ENCODE peak calls at places on chromosomes 12 and 14, in five cellular contexts. W is GM12878, M is HepG2, N is K562, A is upper lobe of left lung. G is an unnamed sample. For H3K4me1, the result is how much of the 10 kb centered on the place peaks cover.

GRCh38 chr14:102498005-102498677 is 11.4 kb downstream of the ANKRD9 start:
- ATAC-seq in W (no peak), M (peak), N (peak), A (no peak), G (no peak)

GRCh38 chr12:108980831-108981618 is 39.8 kb downstream of the SVOP start:
- ATAC-seq in W (no peak), M (no peak), N (no peak), A (peak), G (no peak)

GRCh38 chr12:111505601-111506036 is 93.5 kb downstream of the ATXN2 start:
- ATAC-seq in W (peak), M (no peak), N (no peak), A (no peak), G (no peak)

GRCh38 chr14:105070760-105071137 is 5.5 kb upstream of the GPR132 start:
- ATAC-seq in W (peak), M (no peak), N (no peak), A (no peak), G (no peak)

GRCh38 chr12:72274926-72275325 is 2.8 kb downstream of the TRHDE start:
- ATAC-seq in W (no peak), M (peak), N (no peak), A (no peak), G (no peak)

GRCh38 chr12:54004063-54004840 is 4.3 kb downstream of the HOXC9 start:
- ATAC-seq in W (peak), M (no peak), N (peak), A (no peak), G (no peak)

GRCh38 chr12:29207120-29207519 is 58.0 kb downstream of the FAR2 start:
- ATAC-seq in W (no peak), M (no peak), N (no peak), A (no peak), G (peak)

GRCh38 chr14:91942128-91942527 is 5.4 kb downstream of the FBLN5 start:
- ATAC-seq in W (no peak), M (no peak), N (no peak), A (no peak), G (no peak)

GRCh38 chr12:10101042-10101579 is 2.3 kb upstream of the CLEC1A start:
- ATAC-seq in W (no peak), M (no peak), N (no peak), A (no peak), G (peak)

GRCh38 chr12:66280573-66280972 is 21.7 kb upstream of the HELB start:
- ATAC-seq in W (no peak), M (no peak), N (no peak), A (no peak), G (no peak)

GRCh38 chr14:53306267-53306721 is 153.2 kb upstream of the DDHD1 start:
- ATAC-seq in W (peak), M (peak), N (peak), A (peak), G (peak)

GRCh38 chr12:27367078-27367477 is 34.4 kb downstream of the BMAL2 start:
- ATAC-seq in W (no peak), M (no peak), N (no peak), A (no peak), G (no peak)

GRCh38 chr12:2191534-2192153 is 138.9 kb downstream of the CACNA1C start:
- ATAC-seq in W (no peak), M (no peak), N (no peak), A (no peak), G (no peak)

GRCh38 chr14:58836303-58836702 is 198.5 kb downstream of the DACT1 start:
- ATAC-seq in W (no peak), M (no peak), N (no peak), A (no peak), G (no peak)

GRCh38 chr12:105229446-105229845 is 6.5 kb downstream of the APPL2 start:
- ATAC-seq in W (no peak), M (no peak), N (peak), A (no peak), G (no peak)

GRCh38 chr14:92655372-92655771 is 93.1 kb downstream of the LGMN start:
- ATAC-seq in W (no peak), M (no peak), N (no peak), A (no peak), G (no peak)

GRCh38 chr12:69099201-69099837 is 140.1 kb upstream of the CPSF6 start:
- ATAC-seq in W (no peak), M (no peak), N (peak), A (no peak), G (no peak)

GRCh38 chr14:68729556-68729955 is 63.3 kb downstream of the ZFP36L1 start:
- ATAC-seq in W (no peak), M (no peak), N (no peak), A (no peak), G (peak)

GRCh38 chr12:63907561-63907960 is 63.1 kb downstream of the SRGAP1 start:
- ATAC-seq in W (no peak), M (no peak), N (no peak), A (no peak), G (no peak)

GRCh38 chr14:56491299-56492285 is 88.0 kb upstream of the TMEM260 start:
- ATAC-seq in W (peak), M (peak), N (peak), A (peak), G (peak)

GRCh38 chr14:50222061-50222613 is 9.2 kb downstream of the SOS2 start:
- ATAC-seq in W (no peak), M (no peak), N (no peak), A (no peak), G (no peak)

GRCh38 chr12:64635356-64635998 is 25.2 kb downstream of the RASSF3 start:
- ATAC-seq in W (peak), M (peak), N (peak), A (no peak), G (no peak)

GRCh38 chr14:71597289-71597920 is 334.8 kb upstream of the RGS6 start:
- ATAC-seq in W (peak), M (no peak), N (no peak), A (peak), G (no peak)

GRCh38 chr12:42868291-42868690 is 278.7 kb upstream of the PRICKLE1 start:
- ATAC-seq in W (no peak), M (no peak), N (no peak), A (no peak), G (no peak)

GRCh38 chr14:94313991-94314655 is 9.0 kb downstream of the SERPINA6 start:
- ATAC-seq in W (no peak), M (no peak), N (no peak), A (no peak), G (peak)

GRCh38 chr14:66140213-66140918 is 345.8 kb upstream of the CCDC196 start:
- ATAC-seq in W (peak), M (no peak), N (no peak), A (no peak), G (no peak)

GRCh38 chr12:125185311-125185739 is 120.1 kb downstream of the AACS start:
- ATAC-seq in W (no peak), M (peak), N (no peak), A (no peak), G (no peak)

GRCh38 chr12:29223936-29224921 is 75.2 kb downstream of the FAR2 start:
- ATAC-seq in W (no peak), M (no peak), N (no peak), A (no peak), G (no peak)

GRCh38 chr14:68518910-68519686 is 273.8 kb downstream of the ZFP36L1 start:
- ATAC-seq in W (no peak), M (no peak), N (no peak), A (no peak), G (no peak)

GRCh38 chr14:71168564-71168963 is 261.3 kb downstream of the PCNX1 start:
- ATAC-seq in W (no peak), M (no peak), N (no peak), A (no peak), G (no peak)

GRCh38 chr12:62292761-62293446 is 32.7 kb downstream of the USP15 start:
- ATAC-seq in W (peak), M (peak), N (peak), A (peak), G (no peak)

GRCh38 chr12:99140017-99140726 is 495.1 kb downstream of the APAF1 start:
- ATAC-seq in W (no peak), M (no peak), N (no peak), A (no peak), G (no peak)

GRCh38 chr12:49621651-49622500 is 1.5 kb upstream of the PRPF40B start:
- ATAC-seq in W (peak), M (peak), N (no peak), A (no peak), G (no peak)

GRCh38 chr12:64696065-64696741 is 63.0 kb downstream of the GNS start:
- ATAC-seq in W (no peak), M (peak), N (peak), A (no peak), G (no peak)

GRCh38 chr14:74348735-74349463 is 628 bp downstream of the VRTN start:
- ATAC-seq in W (no peak), M (no peak), N (peak), A (peak), G (no peak)

GRCh38 chr14:74347096-74347794 is 1.0 kb upstream of the VRTN start:
- ATAC-seq in W (no peak), M (no peak), N (no peak), A (no peak), G (no peak)

GRCh38 chr14:74349757-74350156 is 1.5 kb downstream of the VRTN start:
- ATAC-seq in W (no peak), M (no peak), N (peak), A (no peak), G (no peak)

GRCh38 chr14:74347795-74348100 is 523 bp upstream of the VRTN start:
- ATAC-seq in W (no peak), M (no peak), N (no peak), A (no peak), G (no peak)

DNA sequence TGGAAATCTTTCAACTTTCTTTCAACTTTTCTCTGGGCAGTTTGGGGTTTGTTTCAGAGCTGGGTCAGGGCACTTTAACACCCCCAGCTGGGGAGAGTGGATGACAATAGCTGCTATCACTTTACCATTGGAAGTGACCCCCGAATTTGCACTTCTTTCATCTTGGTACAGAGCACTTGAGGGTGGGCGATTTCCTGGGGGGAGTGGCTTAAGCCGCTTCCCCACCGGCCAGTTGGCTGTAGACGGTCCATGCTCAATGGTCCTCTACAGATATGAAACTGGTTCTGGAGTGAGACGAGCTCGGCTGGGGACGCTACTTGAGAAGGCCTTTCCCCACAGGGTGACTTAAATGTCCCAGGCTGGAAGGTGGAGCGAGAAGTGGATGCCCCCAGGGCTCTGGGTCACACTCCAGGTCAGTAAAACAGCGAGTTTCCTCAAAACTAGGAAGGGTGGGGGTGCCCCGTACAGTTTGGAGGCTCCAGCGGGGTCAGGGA is at the start of gene VRTN:
- ATAC-seq in W (no peak), M (no peak), N (peak), A (no peak), G (no peak)
- TF ChIP-seq POLR2AphosphoS5 in W (no peak), M (no peak), N (no peak), A (no peak), G (no peak)

GRCh38 chr12:95763809-95764253 is 26.7 kb downstream of the NTN4 start:
- ATAC-seq in W (no peak), M (no peak), N (no peak), A (no peak), G (peak)

GRCh38 chr12:95766356-95767019 is 24.1 kb downstream of the NTN4 start:
- ATAC-seq in W (no peak), M (peak), N (no peak), A (no peak), G (no peak)

GRCh38 chr12:95764848-95765247 is 25.7 kb downstream of the NTN4 start:
- ATAC-seq in W (no peak), M (no peak), N (no peak), A (no peak), G (no peak)

GRCh38 chr12:95762123-95762785 is 28.3 kb downstream of the NTN4 start:
- ATAC-seq in W (peak), M (peak), N (no peak), A (peak), G (no peak)

GRCh38 chr12:95767703-95768102 is 22.9 kb downstream of the NTN4 start:
- ATAC-seq in W (no peak), M (no peak), N (no peak), A (no peak), G (peak)
- H3K4me1 ChIP-seq in W (under half), M (half or more), N (under half), A (under half), G (under half)

GRCh38 chr12:115209230-115209629 is 525.3 kb upstream of the TBX3 start:
- ATAC-seq in W (no peak), M (no peak), N (no peak), A (no peak), G (no peak)
- TF ChIP-seq EP300 in W (no peak), M (no peak), N (no peak), A (no peak), G (no peak)

GRCh38 chr12:89162704-89163261 is 189.5 kb downstream of the DUSP6 start:
- ATAC-seq in W (peak), M (no peak), N (no peak), A (peak), G (peak)
- TF ChIP-seq POLR2AphosphoS5 in W (no peak), M (no peak), N (no peak), A (peak), G (peak)